ENCODE peak calls at places on chromosome 5, in nine cellular contexts. One of them, this sample, is unnamed.

GRCh38 chr5:32612134-32612888 is 27.0 kb downstream of the SUB1 start:
- DNase-seq in HL-60: no peak
- DNase-seq in cardiac muscle cell: peak
- DNase-seq in fibroblast of lung: peak
- DNase-seq in ascending aorta: no peak
- DNase-seq in A549: no peak
- DNase-seq in sigmoid colon: no peak
- DNase-seq in NCI-H774: no peak
- DNase-seq in bronchial epithelial cell: no peak
- DNase-seq in this sample: no peak

GRCh38 chr5:2174572-2174971 is 291.8 kb upstream of the IRX4 start:
- DNase-seq in HL-60: no peak
- DNase-seq in cardiac muscle cell: no peak
- DNase-seq in fibroblast of lung: no peak
- DNase-seq in ascending aorta: no peak
- DNase-seq in A549: no peak
- DNase-seq in sigmoid colon: no peak
- DNase-seq in NCI-H774: no peak
- DNase-seq in bronchial epithelial cell: no peak
- DNase-seq in this sample: no peak

GRCh38 chr5:23419115-23419514 is 88.3 kb upstream of the PRDM9 start:
- DNase-seq in HL-60: no peak
- DNase-seq in cardiac muscle cell: no peak
- DNase-seq in fibroblast of lung: no peak
- DNase-seq in ascending aorta: no peak
- DNase-seq in A549: peak
- DNase-seq in sigmoid colon: no peak
- DNase-seq in NCI-H774: peak
- DNase-seq in bronchial epithelial cell: peak
- DNase-seq in this sample: no peak

GRCh38 chr5:1010641-1011046 is 2.0 kb downstream of the NKD2 start:
- DNase-seq in HL-60: no peak
- DNase-seq in cardiac muscle cell: no peak
- DNase-seq in fibroblast of lung: no peak
- DNase-seq in ascending aorta: peak
- DNase-seq in A549: no peak
- DNase-seq in sigmoid colon: peak
- DNase-seq in NCI-H774: peak
- DNase-seq in bronchial epithelial cell: no peak
- DNase-seq in this sample: peak

GRCh38 chr5:143691278-143692236 is 120.4 kb upstream of the HMHB1 start:
- DNase-seq in HL-60: no peak
- DNase-seq in cardiac muscle cell: no peak
- DNase-seq in fibroblast of lung: no peak
- DNase-seq in ascending aorta: no peak
- DNase-seq in A549: no peak
- DNase-seq in sigmoid colon: no peak
- DNase-seq in NCI-H774: no peak
- DNase-seq in bronchial epithelial cell: no peak
- DNase-seq in this sample: no peak

GRCh38 chr5:148829734-148830133 is 3.3 kb downstream of the ADRB2 start:
- DNase-seq in HL-60: no peak
- DNase-seq in cardiac muscle cell: peak
- DNase-seq in fibroblast of lung: no peak
- DNase-seq in ascending aorta: no peak
- DNase-seq in A549: no peak
- DNase-seq in sigmoid colon: no peak
- DNase-seq in NCI-H774: no peak
- DNase-seq in bronchial epithelial cell: peak
- DNase-seq in this sample: no peak

GRCh38 chr5:96408276-96408777 is 24.7 kb downstream of the PCSK1 start:
- DNase-seq in HL-60: no peak
- DNase-seq in cardiac muscle cell: no peak
- DNase-seq in fibroblast of lung: peak
- DNase-seq in ascending aorta: no peak
- DNase-seq in A549: peak
- DNase-seq in sigmoid colon: no peak
- DNase-seq in NCI-H774: no peak
- DNase-seq in bronchial epithelial cell: peak
- DNase-seq in this sample: no peak

GRCh38 chr5:137203011-137203632 is 296.0 kb downstream of the SPOCK1 start:
- DNase-seq in HL-60: no peak
- DNase-seq in cardiac muscle cell: no peak
- DNase-seq in fibroblast of lung: no peak
- DNase-seq in ascending aorta: no peak
- DNase-seq in A549: no peak
- DNase-seq in sigmoid colon: no peak
- DNase-seq in NCI-H774: no peak
- DNase-seq in bronchial epithelial cell: no peak
- DNase-seq in this sample: no peak

GRCh38 chr5:111254613-111255012 is 30.4 kb downstream of the CAMK4 start:
- DNase-seq in HL-60: no peak
- DNase-seq in cardiac muscle cell: no peak
- DNase-seq in fibroblast of lung: peak
- DNase-seq in ascending aorta: no peak
- DNase-seq in A549: no peak
- DNase-seq in sigmoid colon: no peak
- DNase-seq in NCI-H774: no peak
- DNase-seq in bronchial epithelial cell: no peak
- DNase-seq in this sample: no peak

GRCh38 chr5:115348175-115348574 is 51.7 kb upstream of the CCDC112 start:
- DNase-seq in HL-60: no peak
- DNase-seq in cardiac muscle cell: no peak
- DNase-seq in fibroblast of lung: no peak
- DNase-seq in ascending aorta: no peak
- DNase-seq in A549: no peak
- DNase-seq in sigmoid colon: no peak
- DNase-seq in NCI-H774: no peak
- DNase-seq in bronchial epithelial cell: no peak
- DNase-seq in this sample: no peak

GRCh38 chr5:159582756-159583523 is 252.7 kb upstream of the IL12B start:
- DNase-seq in HL-60: no peak
- DNase-seq in cardiac muscle cell: no peak
- DNase-seq in fibroblast of lung: peak
- DNase-seq in ascending aorta: no peak
- DNase-seq in A549: peak
- DNase-seq in sigmoid colon: no peak
- DNase-seq in NCI-H774: no peak
- DNase-seq in bronchial epithelial cell: peak
- DNase-seq in this sample: no peak

GRCh38 chr5:131270809-131271208 is 7.0 kb downstream of the CDC42SE2 start:
- DNase-seq in HL-60: no peak
- DNase-seq in cardiac muscle cell: no peak
- DNase-seq in fibroblast of lung: peak
- DNase-seq in ascending aorta: no peak
- DNase-seq in A549: peak
- DNase-seq in sigmoid colon: no peak
- DNase-seq in NCI-H774: no peak
- DNase-seq in bronchial epithelial cell: peak
- DNase-seq in this sample: no peak

GRCh38 chr5:122408592-122409219 is 96.7 kb downstream of the SNCAIP start:
- DNase-seq in HL-60: no peak
- DNase-seq in cardiac muscle cell: no peak
- DNase-seq in fibroblast of lung: peak
- DNase-seq in ascending aorta: no peak
- DNase-seq in A549: no peak
- DNase-seq in sigmoid colon: no peak
- DNase-seq in NCI-H774: no peak
- DNase-seq in bronchial epithelial cell: no peak
- DNase-seq in this sample: no peak

GRCh38 chr5:113510836-113511451 is 2.5 kb upstream of the YTHDC2 start:
- DNase-seq in HL-60: no peak
- DNase-seq in cardiac muscle cell: peak
- DNase-seq in fibroblast of lung: peak
- DNase-seq in ascending aorta: no peak
- DNase-seq in A549: no peak
- DNase-seq in sigmoid colon: no peak
- DNase-seq in NCI-H774: no peak
- DNase-seq in bronchial epithelial cell: peak
- DNase-seq in this sample: no peak

GRCh38 chr5:149519624-149520023 is 31.6 kb downstream of the CSNK1A1 start:
- DNase-seq in HL-60: no peak
- DNase-seq in cardiac muscle cell: no peak
- DNase-seq in fibroblast of lung: no peak
- DNase-seq in ascending aorta: no peak
- DNase-seq in A549: no peak
- DNase-seq in sigmoid colon: no peak
- DNase-seq in NCI-H774: no peak
- DNase-seq in bronchial epithelial cell: no peak
- DNase-seq in this sample: no peak

GRCh38 chr5:86766103-86766502 is 148.4 kb downstream of the COX7C start:
- DNase-seq in HL-60: no peak
- DNase-seq in cardiac muscle cell: no peak
- DNase-seq in fibroblast of lung: no peak
- DNase-seq in ascending aorta: no peak
- DNase-seq in A549: no peak
- DNase-seq in sigmoid colon: no peak
- DNase-seq in NCI-H774: no peak
- DNase-seq in bronchial epithelial cell: no peak
- DNase-seq in this sample: no peak

GRCh38 chr5:98770158-98770910 is 3.1 kb upstream of the RGMB start:
- DNase-seq in HL-60: peak
- DNase-seq in cardiac muscle cell: peak
- DNase-seq in fibroblast of lung: peak
- DNase-seq in ascending aorta: peak
- DNase-seq in A549: no peak
- DNase-seq in sigmoid colon: peak
- DNase-seq in NCI-H774: peak
- DNase-seq in bronchial epithelial cell: peak
- DNase-seq in this sample: peak

GRCh38 chr5:14172149-14172795 is 29.1 kb downstream of the TRIO start:
- DNase-seq in HL-60: no peak
- DNase-seq in cardiac muscle cell: no peak
- DNase-seq in fibroblast of lung: no peak
- DNase-seq in ascending aorta: no peak
- DNase-seq in A549: no peak
- DNase-seq in sigmoid colon: no peak
- DNase-seq in NCI-H774: no peak
- DNase-seq in bronchial epithelial cell: no peak
- DNase-seq in this sample: no peak

GRCh38 chr5:73266309-73266708 is 93.3 kb downstream of the TMEM174 start:
- DNase-seq in HL-60: no peak
- DNase-seq in cardiac muscle cell: no peak
- DNase-seq in fibroblast of lung: peak
- DNase-seq in ascending aorta: no peak
- DNase-seq in A549: no peak
- DNase-seq in sigmoid colon: no peak
- DNase-seq in NCI-H774: no peak
- DNase-seq in bronchial epithelial cell: no peak
- DNase-seq in this sample: no peak

GRCh38 chr5:84724683-84725082 is 340.0 kb upstream of the EDIL3 start:
- DNase-seq in HL-60: no peak
- DNase-seq in cardiac muscle cell: no peak
- DNase-seq in fibroblast of lung: peak
- DNase-seq in ascending aorta: no peak
- DNase-seq in A549: no peak
- DNase-seq in sigmoid colon: no peak
- DNase-seq in NCI-H774: no peak
- DNase-seq in bronchial epithelial cell: peak
- DNase-seq in this sample: no peak